ENCODE peak calls at places on chromosome 11, in seven cellular contexts. J is effector CD4-positive, alpha-beta T cell; C is SHP77; U is GOT3; K is stimulated activated naive B cell treated with anti-CD40 and anti-IgM and Interleukin-4, amounts not matched to agents 10 μg/mL and 1 μg/mL and 100 μg/mL, for 72 hours; G is CD4-positive, CD25-positive, alpha-beta regulatory T cell; O is SK-MEL-5. X is an unnamed sample.

GRCh38 chr11:76380161-76380976 is 563 bp downstream of the THAP12 start:
- DNase-seq in U (no peak), K (peak), G (peak), C (no peak), O (peak), J (peak), X (no peak)

GRCh38 chr11:12164061-12165014 is 53.9 kb downstream of the MICAL2 start:
- DNase-seq in C (no peak), U (no peak), G (no peak), J (no peak), K (no peak), O (peak), X (no peak)

GRCh38 chr11:33125611-33126010 is 35.7 kb downstream of the CSTF3 start:
- DNase-seq in J (no peak), C (no peak), K (no peak), G (no peak), U (no peak), O (no peak), X (no peak)

GRCh38 chr11:19374189-19374588 is 133.4 kb upstream of the E2F8 start:
- DNase-seq in O (no peak), C (no peak), J (no peak), U (no peak), G (no peak), K (no peak), X (no peak)

GRCh38 chr11:119772581-119772980 is 43.6 kb upstream of the NECTIN1 start:
- DNase-seq in U (no peak), J (no peak), C (no peak), O (no peak), G (no peak), K (no peak), X (no peak)

GRCh38 chr11:17353228-17354021 is 1.8 kb downstream of the NCR3LG1 start:
- DNase-seq in K (peak), G (peak), C (peak), J (peak), O (peak), U (no peak), X (peak)

GRCh38 chr11:17490938-17491337 is 14.3 kb upstream of the ABCC8 start:
- DNase-seq in O (no peak), C (no peak), J (no peak), G (no peak), U (no peak), K (no peak), X (no peak)

GRCh38 chr11:10858505-10859360 is 880 bp upstream of the ZBED5 start:
- DNase-seq in K (no peak), J (peak), U (no peak), C (no peak), O (no peak), G (peak), X (no peak)

GRCh38 chr11:64384039-64384737 is 25.2 kb downstream of the RPS6KA4 start:
- DNase-seq in G (no peak), C (no peak), K (no peak), O (no peak), J (no peak), U (no peak), X (no peak)

GRCh38 chr11:64715756-64716470 is 7.1 kb downstream of the NRXN2 start:
- DNase-seq in G (no peak), J (no peak), K (no peak), U (no peak), O (no peak), C (no peak), X (no peak)

GRCh38 chr11:23236846-23237550 is 376.7 kb upstream of the CCDC179 start:
- DNase-seq in K (no peak), O (no peak), J (no peak), U (no peak), G (no peak), C (no peak), X (no peak)

GRCh38 chr11:75346912-75347647 is 4.4 kb downstream of the ARRB1 start:
- DNase-seq in C (no peak), U (no peak), O (no peak), J (no peak), G (no peak), K (no peak), X (no peak)

GRCh38 chr11:57325735-57326048 is 940 bp upstream of the TNKS1BP1 start:
- DNase-seq in U (no peak), G (no peak), C (peak), K (no peak), J (no peak), O (peak), X (no peak)

GRCh38 chr11:108983621-108984020 is 318.8 kb downstream of the DDX10 start:
- DNase-seq in G (no peak), C (no peak), U (no peak), O (no peak), J (no peak), K (no peak), X (no peak)

X was measured in GM12864.